ENCODE peak calls at places on chromosome 12, in four cellular contexts. O is heart left ventricle; R is naive thymus-derived CD4-positive, alpha-beta T cell; W is uterus. Z is an unnamed sample. For H3K4me1, the result is how much of the 10 kb centered on the place peaks cover.

GRCh38 chr12:114933428-114934160 is 249.6 kb upstream of the TBX3 start:
- DNase-seq in O (no peak), R (no peak), W (no peak), Z (no peak)

GRCh38 chr12:67747869-67748760 is 99.6 kb downstream of the DYRK2 start:
- DNase-seq in O (no peak), R (no peak), W (no peak), Z (no peak)

GRCh38 chr12:132040906-132041606 is 91.3 kb downstream of the EP400 start:
- DNase-seq in O (no peak), R (no peak), W (no peak), Z (no peak)

GRCh38 chr12:65902504-65902903 is 78.2 kb downstream of the HMGA2 start:
- DNase-seq in O (no peak), R (no peak), W (no peak), Z (no peak)

GRCh38 chr12:22206111-22206728 is 128.3 kb downstream of the ST8SIA1 start:
- DNase-seq in O (no peak), R (no peak), W (no peak), Z (no peak)

GRCh38 chr12:53205747-53206146 is 1.3 kb downstream of the ITGB7 start:
- DNase-seq in O (no peak), R (no peak), W (no peak), Z (peak)

GRCh38 chr12:53743277-53744129 is 8.3 kb downstream of the CISTR start:
- DNase-seq in O (peak), R (peak), W (peak), Z (no peak)

GRCh38 chr12:89875225-89875624 is 166.6 kb upstream of the ATP2B1 start:
- DNase-seq in O (no peak), R (no peak), W (no peak), Z (no peak)

GRCh38 chr12:6037459-6037858 is 87.0 kb downstream of the VWF start:
- DNase-seq in O (no peak), R (no peak), W (no peak), Z (no peak)

GRCh38 chr12:110600254-110600653 is 13.7 kb upstream of the TCTN1 start:
- DNase-seq in O (no peak), R (peak), W (no peak), Z (no peak)

GRCh38 chr12:91326043-91327027 is 143.7 kb upstream of the DCN start:
- DNase-seq in O (peak), R (peak), W (peak), Z (no peak)

GRCh38 chr12:5656836-5657235 is 224.9 kb downstream of the NTF3 start:
- DNase-seq in O (no peak), R (no peak), W (no peak), Z (no peak)

GRCh38 chr12:75474121-75474520 is 6.4 kb upstream of the GLIPR1 start:
- DNase-seq in O (no peak), R (no peak), W (no peak), Z (no peak)

GRCh38 chr12:93825926-93826599 is 148.9 kb downstream of the CRADD start:
- DNase-seq in O (no peak), R (no peak), W (no peak), Z (no peak)

GRCh38 chr12:110366474-110367208 is 36.9 kb downstream of the ANAPC7 start:
- DNase-seq in O (no peak), R (no peak), W (no peak), Z (no peak)

GRCh38 chr12:92745874-92746553 is 43.2 kb downstream of the PLEKHG7 start:
- DNase-seq in O (peak), R (no peak), W (peak), Z (peak)

GRCh38 chr12:109432842-109433304 is 44.2 kb downstream of the KCTD10 start:
- DNase-seq in O (peak), R (peak), W (peak), Z (peak)

GRCh38 chr12:78088391-78088832 is 257.7 kb downstream of the NAV3 start:
- DNase-seq in O (no peak), R (no peak), W (no peak), Z (no peak)

GRCh38 chr12:56014205-56014604 is 6.6 kb upstream of the IKZF4 start:
- DNase-seq in O (no peak), R (no peak), W (no peak), Z (no peak)

GRCh38 chr12:48779869-48780268 is 9.0 kb downstream of the ADCY6 start:
- DNase-seq in O (peak), R (no peak), W (peak), Z (peak)

GRCh38 chr12:69908208-69908607 is 83.2 kb downstream of the MYRFL start:
- DNase-seq in O (no peak), R (no peak), W (no peak), Z (no peak)

GRCh38 chr12:9132008-9132535 is 16.4 kb upstream of the A2M start:
- DNase-seq in O (no peak), R (no peak), W (no peak), Z (no peak)

GRCh38 chr12:117850048-117850447 is 118.7 kb downstream of the KSR2 start:
- DNase-seq in O (no peak), R (no peak), W (no peak), Z (no peak)

GRCh38 chr12:13680916-13681315 is 300.5 kb downstream of the GRIN2B start:
- DNase-seq in O (no peak), R (no peak), W (no peak), Z (no peak)

GRCh38 chr12:3178671-3179413 is 101.7 kb downstream of the TSPAN9 start:
- DNase-seq in O (no peak), R (no peak), W (no peak), Z (peak)

GRCh38 chr12:75933136-75933535 is 98.4 kb downstream of the PHLDA1 start:
- DNase-seq in O (no peak), R (no peak), W (no peak), Z (no peak)

GRCh38 chr12:4290011-4290790 is 16.6 kb downstream of the CCND2 start:
- DNase-seq in O (no peak), R (no peak), W (no peak), Z (no peak)

GRCh38 chr12:68367903-68368302 is 35.7 kb upstream of the MDM1 start:
- DNase-seq in O (no peak), R (no peak), W (no peak), Z (no peak)

GRCh38 chr12:11795192-11795909 is 145.9 kb downstream of the ETV6 start:
- DNase-seq in O (no peak), R (no peak), W (no peak), Z (no peak)

GRCh38 chr12:117662220-117662619 is 300.8 kb upstream of the NOS1 start:
- DNase-seq in O (no peak), R (no peak), W (no peak), Z (no peak)

GRCh38 chr12:13293086-13293485 is 96.6 kb downstream of the EMP1 start:
- DNase-seq in O (no peak), R (no peak), W (no peak), Z (no peak)

GRCh38 chr12:50799908-50800307 is 36.0 kb downstream of the ATF1 start:
- DNase-seq in O (no peak), R (no peak), W (no peak), Z (no peak)

GRCh38 chr12:90826031-90826430 is 128.9 kb downstream of the CCER1 start:
- DNase-seq in O (no peak), R (no peak), W (no peak), Z (no peak)

DNA sequence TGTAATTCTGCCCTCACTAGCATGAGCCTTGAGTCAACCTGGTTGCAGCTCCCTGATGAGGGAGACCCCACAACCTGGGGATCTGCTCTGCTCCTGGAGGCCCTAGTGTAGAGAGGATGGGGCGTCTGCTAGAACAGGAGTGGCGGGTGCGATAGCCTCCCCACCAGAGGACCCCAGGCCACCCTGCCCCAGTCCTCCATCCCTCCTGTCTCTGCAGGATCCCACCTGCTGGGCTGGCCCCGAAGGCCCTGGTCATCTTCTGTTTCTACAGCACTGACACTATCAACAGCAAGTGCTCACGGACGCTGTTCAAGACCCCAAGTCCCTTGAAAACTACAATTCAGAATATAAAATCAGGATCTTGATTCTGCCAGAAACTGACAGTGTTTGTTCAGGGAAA is 15.2 kb downstream of the ANHX start:
- DNase-seq in O (no peak), R (no peak), W (no peak), Z (no peak)
- H3K27ac ChIP-seq in O (no peak), R (no peak), W (no peak), Z (no peak)

DNA sequence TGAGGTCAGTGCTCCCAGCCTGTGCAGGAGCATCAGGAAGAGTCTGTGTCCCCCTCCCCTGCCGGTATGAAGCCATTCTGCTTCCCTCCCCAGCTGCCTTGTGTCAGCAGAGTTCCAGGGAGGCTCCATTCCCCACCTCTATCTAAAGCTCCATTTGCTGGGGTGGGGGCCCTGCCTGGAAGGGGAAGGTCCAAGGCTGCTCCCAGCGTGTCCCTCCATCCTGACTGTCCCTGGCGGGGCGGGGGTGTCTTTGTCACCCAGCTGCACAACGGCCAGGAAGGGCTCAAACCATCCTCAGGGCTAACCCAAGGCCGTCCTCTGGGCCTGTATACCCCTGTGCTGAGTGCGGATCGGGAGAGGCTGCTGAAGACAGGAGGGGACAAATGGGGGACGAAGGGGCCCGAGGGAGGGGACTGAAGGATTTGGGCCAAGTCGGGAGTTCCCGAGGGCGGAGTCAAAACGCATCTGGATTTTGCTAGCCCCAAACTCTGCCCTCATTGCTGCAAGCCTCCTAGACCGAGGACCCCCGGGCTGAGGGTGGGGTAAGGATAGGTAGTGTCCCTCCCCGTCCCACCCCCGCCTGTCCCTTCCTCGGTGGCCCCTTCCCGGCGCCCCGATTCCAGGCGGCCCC is 737 bp upstream of the ACVRL1 start:
- DNase-seq in O (peak), R (no peak), W (no peak), Z (no peak)
- H3K4me3 ChIP-seq in O (peak), R (no peak), W (peak), Z (no peak)

GRCh38 chr12:1737643-1738286 is 46.9 kb downstream of the ADIPOR2 start:
- DNase-seq in O (no peak), R (no peak), W (no peak), Z (no peak)
- H3K4me1 ChIP-seq in O (under half), R (under half), W (under half), Z (under half)

DNA sequence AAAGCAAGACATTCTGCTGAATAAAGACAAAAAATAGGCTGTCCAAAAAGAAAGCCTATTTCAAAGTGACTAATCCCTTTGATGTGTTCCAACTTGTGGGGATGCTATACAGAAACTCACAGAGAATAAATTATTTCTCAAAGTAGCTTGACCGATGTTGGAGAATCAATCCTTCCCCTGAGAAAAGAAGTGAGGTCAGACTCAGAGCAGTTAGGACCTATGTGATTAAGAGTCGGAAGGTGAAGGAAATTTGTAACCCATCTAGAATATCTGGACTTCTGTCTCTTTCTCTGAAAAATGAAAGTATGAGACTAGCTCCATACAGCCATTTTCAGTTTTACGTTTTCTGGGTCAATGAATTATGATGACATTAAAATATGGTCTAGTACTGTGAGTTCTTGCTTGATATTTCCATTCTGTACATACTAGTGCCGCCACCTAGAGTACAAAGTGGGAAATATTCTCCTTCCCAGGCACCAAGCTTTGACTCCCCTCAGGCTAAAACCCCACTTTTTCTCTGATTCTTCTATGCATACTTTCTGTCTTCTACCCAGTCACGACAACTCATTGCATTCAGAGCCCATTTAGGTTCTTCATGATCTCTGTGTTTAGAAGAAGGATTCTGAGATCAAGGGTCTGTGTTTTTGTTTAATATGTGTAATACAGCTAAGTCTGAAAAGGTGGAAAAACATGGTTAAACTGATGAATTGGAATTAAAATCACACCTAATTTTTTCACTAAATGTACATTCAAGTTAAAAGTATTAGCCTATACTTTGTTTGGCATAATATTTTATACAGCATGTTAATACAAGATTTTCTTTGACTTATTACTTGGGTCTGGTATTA is 6.9 kb upstream of the NTS start:
- DNase-seq in O (peak), R (no peak), W (peak), Z (no peak)
- H3K27ac ChIP-seq in O (no peak), R (no peak), W (peak), Z (no peak)

GRCh38 chr12:7162691-7163114 is 26.8 kb upstream of the PEX5 start:
- DNase-seq in O (no peak), R (no peak), W (no peak), Z (no peak)
- H3K4me3 ChIP-seq in O (no peak), R (peak), W (no peak), Z (no peak)

GRCh38 chr12:57177354-57177753 is 29.9 kb upstream of the LRP1-AS start:
- DNase-seq in O (no peak), R (no peak), W (no peak), Z (no peak)

GRCh38 chr12:57176846-57177245 is 29.4 kb upstream of the LRP1-AS start:
- DNase-seq in O (no peak), R (no peak), W (no peak), Z (no peak)

GRCh38 chr12:57176139-57176477 is 28.7 kb upstream of the LRP1-AS start:
- DNase-seq in O (no peak), R (no peak), W (no peak), Z (no peak)

GRCh38 chr12:57173683-57174082 is 26.3 kb upstream of the LRP1-AS start:
- DNase-seq in O (no peak), R (no peak), W (no peak), Z (no peak)

DNA sequence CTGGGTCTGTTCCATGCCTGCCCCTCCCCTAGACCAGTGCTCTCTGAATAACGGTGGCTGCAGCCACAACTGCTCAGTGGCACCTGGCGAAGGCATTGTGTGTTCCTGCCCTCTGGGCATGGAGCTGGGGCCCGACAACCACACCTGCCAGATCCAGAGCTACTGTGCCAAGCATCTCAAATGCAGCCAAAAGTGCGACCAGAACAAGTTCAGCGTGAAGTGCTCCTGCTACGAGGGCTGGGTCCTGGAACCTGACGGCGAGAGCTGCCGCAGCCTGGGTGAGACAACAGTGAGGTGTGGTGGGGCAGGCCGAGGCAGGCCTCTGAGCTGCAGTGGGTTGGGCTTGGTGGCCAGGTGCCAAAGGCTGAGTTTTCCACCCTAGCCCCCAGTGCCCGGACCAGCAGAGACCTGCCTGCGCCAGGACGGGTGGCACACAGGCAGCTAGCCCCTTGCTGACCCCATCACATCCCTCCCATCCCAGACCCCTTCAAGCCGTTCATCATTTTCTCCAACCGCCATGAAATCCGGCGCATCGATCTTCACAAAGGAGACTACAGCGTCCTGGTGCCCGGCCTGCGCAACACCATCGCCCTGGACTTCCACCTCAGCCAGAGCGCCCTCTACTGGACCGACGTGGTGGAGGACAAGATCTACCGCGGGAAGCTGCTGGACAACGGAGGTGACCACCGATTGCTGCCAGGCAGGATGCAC is 28.2 kb upstream of the LRP1-AS start:
- DNase-seq in O (peak), R (no peak), W (peak), Z (peak)
- H3K4me1 ChIP-seq in O (under half), R (under half), W (under half), Z (under half)

DNA sequence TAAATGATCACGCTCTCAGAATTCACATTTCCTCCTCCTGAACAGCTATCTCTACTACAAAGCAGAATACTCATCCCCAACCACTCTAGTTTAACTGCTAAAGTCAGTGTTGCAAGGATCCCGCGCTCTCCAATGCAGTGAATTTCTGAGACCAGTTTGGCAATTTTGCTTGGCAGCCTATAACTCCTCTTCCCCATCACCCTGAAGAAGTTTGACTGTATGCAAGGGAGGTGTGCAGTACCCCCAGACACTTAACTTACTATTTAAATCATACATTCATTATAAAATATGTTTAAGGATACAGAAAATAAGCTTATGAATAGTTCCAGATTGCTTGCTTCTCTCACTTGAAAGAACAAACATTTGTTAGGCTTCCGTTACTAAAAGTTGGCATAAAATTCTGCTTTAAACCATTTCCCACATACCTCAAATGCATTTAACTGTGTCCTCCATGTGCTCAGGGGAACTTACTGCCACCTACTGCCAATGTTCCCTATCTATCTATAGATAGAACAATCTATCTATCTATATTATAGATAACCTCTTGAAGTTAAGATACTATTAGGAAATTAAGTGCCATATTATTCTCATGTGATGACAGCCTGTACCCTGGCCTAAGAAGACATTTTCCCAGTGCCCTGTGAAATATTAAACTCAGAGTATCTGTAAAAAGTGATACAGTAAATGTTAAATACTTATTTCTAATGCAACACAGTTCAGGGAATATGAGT is 2.4 kb downstream of the LGR5 start:
- DNase-seq in O (no peak), R (no peak), W (no peak), Z (no peak)
- H3K27ac ChIP-seq in O (no peak), R (no peak), W (no peak), Z (no peak)

DNA sequence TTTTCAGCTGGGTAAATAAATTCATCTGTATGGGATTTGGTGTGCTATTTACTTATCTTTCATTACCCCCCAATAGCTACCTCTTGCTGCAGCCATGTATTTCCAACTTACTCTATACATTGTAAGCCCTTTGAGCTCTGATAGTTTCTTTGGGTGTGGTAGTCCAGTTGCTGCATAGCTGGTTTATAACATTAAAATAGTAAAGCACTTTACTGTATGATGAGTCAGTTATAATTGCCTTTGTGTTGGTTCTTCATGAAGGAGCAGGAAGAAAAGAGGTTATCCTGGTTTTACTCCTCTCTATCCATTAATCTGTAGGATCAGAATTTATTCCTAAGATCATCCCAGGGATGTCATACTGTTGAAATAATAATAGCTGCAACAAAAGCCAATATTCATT is 15.7 kb downstream of the TBC1D30 start:
- DNase-seq in O (no peak), R (no peak), W (no peak), Z (no peak)
- H3K4me3 ChIP-seq in O (no peak), R (no peak), W (no peak), Z (no peak)